ENCODE peak calls at places on chromosomes 1 and 21, in four cellular contexts. H, X, B and P are unnamed samples.
A peak's percentile ranks its signal among the peaks of the same experiment; 100 is the strongest.

GRCh38 chr1:55069280-55069679 is 29.9 kb downstream of the PCSK9 start:
- DNase-seq in X (no peak), B (peak; percentile 45), H (no peak), P (no peak)

GRCh38 chr1:44531785-44532566 is 126.9 kb downstream of the RNF220 start:
- DNase-seq in X (no peak), B (no peak), H (peak; percentile 20), P (no peak)

GRCh38 chr1:168945870-168946269 is 160.6 kb upstream of the ATP1B1 start:
- DNase-seq in B (no peak), X (no peak), H (peak; percentile 2), P (no peak)

GRCh38 chr1:12473596-12474329 is 144.2 kb downstream of the DHRS3 start:
- DNase-seq in B (no peak), H (peak; percentile 44), X (no peak), P (no peak)

GRCh38 chr1:59150537-59151386 is 146.1 kb upstream of the FGGY start:
- DNase-seq in B (peak; percentile 53), X (peak; percentile 52), H (peak; percentile 100), P (no peak)

GRCh38 chr1:92317836-92318493 is 19.1 kb downstream of the RPAP2 start:
- DNase-seq in X (no peak), B (no peak), H (no peak), P (no peak)

GRCh38 chr21:33801424-33802405 is 113.9 kb downstream of the ATP5PO start:
- DNase-seq in X (no peak), H (peak; percentile 85), B (peak; percentile 59), P (no peak)

GRCh38 chr1:2172551-2173146 is 21.9 kb downstream of the FAAP20 start:
- DNase-seq in X (no peak), H (no peak), B (no peak), P (no peak)